ENCODE peak calls at places on chromosomes 13 and 19, in six cellular contexts. One of them, this sample, is unnamed.
A peak's percentile ranks its signal among the peaks of the same experiment; 100 is the strongest.

GRCh38 chr13:66623129-66623528 is 607.0 kb downstream of the PCDH9 start:
- DNase-seq in mammary epithelial cell: no peak
- DNase-seq in IMR-90: no peak
- DNase-seq in Karpas-422: no peak
- DNase-seq in astrocyte: no peak
- DNase-seq in colonic mucosa: no peak
- DNase-seq in this sample: no peak

GRCh38 chr19:40443930-40444180 is 280 bp downstream of the SERTAD3 start:
- DNase-seq in mammary epithelial cell: no peak
- DNase-seq in IMR-90: no peak
- DNase-seq in Karpas-422: peak; percentile 77
- DNase-seq in astrocyte: no peak
- DNase-seq in colonic mucosa: no peak
- DNase-seq in this sample: no peak

GRCh38 chr13:51761638-51762350 is 42.2 kb downstream of the DHRS12 start:
- DNase-seq in mammary epithelial cell: no peak
- DNase-seq in IMR-90: peak; percentile 59
- DNase-seq in Karpas-422: no peak
- DNase-seq in astrocyte: no peak
- DNase-seq in colonic mucosa: no peak
- DNase-seq in this sample: peak; percentile 43

GRCh38 chr13:111947876-111948275 is 119.1 kb upstream of the SOX1 start:
- DNase-seq in mammary epithelial cell: no peak
- DNase-seq in IMR-90: no peak
- DNase-seq in Karpas-422: no peak
- DNase-seq in astrocyte: no peak
- DNase-seq in colonic mucosa: no peak
- DNase-seq in this sample: no peak

GRCh38 chr13:90717451-90717936 is 630.0 kb upstream of the MIR17HG start:
- DNase-seq in mammary epithelial cell: peak; percentile 76
- DNase-seq in IMR-90: peak; percentile 10
- DNase-seq in Karpas-422: no peak
- DNase-seq in astrocyte: peak; percentile 97
- DNase-seq in colonic mucosa: no peak
- DNase-seq in this sample: no peak

GRCh38 chr19:46429999-46430398 is 1.3 kb upstream of the PNMA8C start:
- DNase-seq in mammary epithelial cell: no peak
- DNase-seq in IMR-90: no peak
- DNase-seq in Karpas-422: peak; percentile 51
- DNase-seq in astrocyte: no peak
- DNase-seq in colonic mucosa: no peak
- DNase-seq in this sample: no peak

GRCh38 chr19:50817941-50818858 is 5.4 kb downstream of the KLK1 start:
- DNase-seq in mammary epithelial cell: no peak
- DNase-seq in IMR-90: no peak
- DNase-seq in Karpas-422: peak; percentile 73
- DNase-seq in astrocyte: no peak
- DNase-seq in colonic mucosa: peak; percentile 93
- DNase-seq in this sample: peak; percentile 37

GRCh38 chr19:50537769-50538230 is 24.1 kb upstream of the ASPDH start:
- DNase-seq in mammary epithelial cell: peak; percentile 58
- DNase-seq in IMR-90: peak; percentile 71
- DNase-seq in Karpas-422: peak; percentile 91
- DNase-seq in astrocyte: peak; percentile 48
- DNase-seq in colonic mucosa: peak; percentile 81
- DNase-seq in this sample: peak; percentile 79

GRCh38 chr13:79231887-79232286 is 174.2 kb downstream of the RBM26 start:
- DNase-seq in mammary epithelial cell: no peak
- DNase-seq in IMR-90: no peak
- DNase-seq in Karpas-422: no peak
- DNase-seq in astrocyte: no peak
- DNase-seq in colonic mucosa: no peak
- DNase-seq in this sample: no peak

GRCh38 chr19:3578390-3578789 is 5.6 kb downstream of the HMG20B start:
- DNase-seq in mammary epithelial cell: no peak
- DNase-seq in IMR-90: no peak
- DNase-seq in Karpas-422: peak; percentile 27
- DNase-seq in astrocyte: no peak
- DNase-seq in colonic mucosa: no peak
- DNase-seq in this sample: no peak

GRCh38 chr19:13968383-13968935 is 16.1 kb downstream of the DCAF15 start:
- DNase-seq in mammary epithelial cell: no peak
- DNase-seq in IMR-90: no peak
- DNase-seq in Karpas-422: no peak
- DNase-seq in astrocyte: no peak
- DNase-seq in colonic mucosa: no peak
- DNase-seq in this sample: no peak

GRCh38 chr13:75316427-75316826 is 165.5 kb downstream of the TBC1D4 start:
- DNase-seq in mammary epithelial cell: no peak
- DNase-seq in IMR-90: peak; percentile 34
- DNase-seq in Karpas-422: no peak
- DNase-seq in astrocyte: peak; percentile 10
- DNase-seq in colonic mucosa: no peak
- DNase-seq in this sample: no peak

GRCh38 chr13:64239372-64239771 is 2823.7 kb upstream of the PCDH20 start:
- DNase-seq in mammary epithelial cell: no peak
- DNase-seq in IMR-90: peak; percentile 70
- DNase-seq in Karpas-422: no peak
- DNase-seq in astrocyte: peak; percentile 79
- DNase-seq in colonic mucosa: no peak
- DNase-seq in this sample: no peak

GRCh38 chr19:49499030-49499670 is 2.9 kb downstream of the RPS11 start:
- DNase-seq in mammary epithelial cell: no peak
- DNase-seq in IMR-90: no peak
- DNase-seq in Karpas-422: peak; percentile 44
- DNase-seq in astrocyte: no peak
- DNase-seq in colonic mucosa: no peak
- DNase-seq in this sample: no peak
- H3K27ac ChIP-seq in mammary epithelial cell: no peak overlapping the region
- H3K27ac ChIP-seq in IMR-90: no peak overlapping the region
- H3K27ac ChIP-seq in Karpas-422: no peak overlapping the region
- H3K27ac ChIP-seq in astrocyte: no peak overlapping the region
- H3K27ac ChIP-seq in colonic mucosa: peak overlapping the region; percentile 49
- H3K27ac ChIP-seq in this sample: peak overlapping the region; percentile 89

DNA sequence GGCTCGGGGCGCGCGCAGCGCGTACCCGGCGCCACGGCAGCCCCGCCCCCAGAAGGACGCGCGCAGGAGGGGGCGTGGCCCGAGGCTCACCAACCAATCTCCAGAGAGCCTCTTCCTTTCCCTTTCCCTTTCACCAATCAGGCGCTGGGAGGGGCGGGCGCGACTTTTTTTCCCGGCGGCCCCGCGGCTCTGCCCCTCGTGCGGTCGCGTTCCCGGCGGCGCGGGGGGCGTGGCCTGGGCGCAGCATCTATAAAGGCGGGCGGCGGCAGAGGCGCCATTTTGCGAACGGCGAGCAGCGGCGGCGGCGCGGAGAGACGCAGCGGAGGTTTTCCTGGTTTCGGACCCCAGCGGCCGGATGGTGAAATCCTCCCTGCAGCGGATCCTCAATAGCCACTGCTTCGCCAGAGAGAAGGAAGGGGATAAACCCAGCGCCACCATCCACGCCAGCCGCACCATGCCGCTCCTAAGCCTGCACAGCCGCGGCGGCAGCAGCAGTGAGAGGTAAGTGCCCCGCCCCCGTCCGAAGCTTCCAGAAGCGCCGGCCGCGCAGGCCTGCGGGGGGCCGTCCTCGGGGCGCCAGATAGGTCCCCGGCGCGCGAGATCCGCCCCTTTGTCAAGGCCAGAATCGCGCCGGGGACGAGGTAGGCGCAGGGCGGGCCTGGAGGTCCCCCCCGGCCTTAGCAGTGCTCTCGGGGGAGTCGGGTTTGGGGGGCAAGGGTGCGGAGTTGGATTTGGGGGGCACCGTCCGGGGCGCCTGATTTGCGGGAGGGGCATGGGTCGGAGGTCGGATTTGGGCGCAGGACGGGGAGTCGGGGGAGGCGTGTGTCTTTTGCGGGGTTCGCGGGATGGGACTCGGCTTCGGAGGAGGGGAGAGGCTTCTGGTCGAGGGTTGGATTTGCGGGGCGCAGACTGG is 12.5 kb downstream of the PEAK3 start:
- DNase-seq in mammary epithelial cell: peak; percentile 94
- DNase-seq in IMR-90: peak; percentile 93
- DNase-seq in Karpas-422: peak; percentile 99
- DNase-seq in astrocyte: peak; percentile 82
- DNase-seq in colonic mucosa: peak; percentile 99
- DNase-seq in this sample: peak; percentile 99
- H3K4me1 ChIP-seq in mammary epithelial cell: peaks cover 35% of the 10 kb centered on the region
- H3K4me1 ChIP-seq in IMR-90: peaks cover 15% of the 10 kb centered on the region
- H3K4me1 ChIP-seq in Karpas-422: peaks cover 48% of the 10 kb centered on the region
- H3K4me1 ChIP-seq in astrocyte: peaks cover 28% of the 10 kb centered on the region
- H3K4me1 ChIP-seq in colonic mucosa: peaks cover 36% of the 10 kb centered on the region
- H3K4me1 ChIP-seq in this sample: peaks cover 64% of the 10 kb centered on the region

GRCh38 chr13:49606747-49607648 is 21.3 kb upstream of the ARL11 start:
- DNase-seq in mammary epithelial cell: peak; percentile 75
- DNase-seq in IMR-90: peak; percentile 88
- DNase-seq in Karpas-422: peak; percentile 94
- DNase-seq in astrocyte: peak; percentile 77
- DNase-seq in colonic mucosa: peak; percentile 88
- DNase-seq in this sample: peak; percentile 87
- H3K4me3 ChIP-seq in mammary epithelial cell: peak overlapping the region; percentile 17
- H3K4me3 ChIP-seq in IMR-90: peak overlapping the region; percentile 24
- H3K4me3 ChIP-seq in Karpas-422: peak overlapping the region; percentile 58
- H3K4me3 ChIP-seq in astrocyte: no peak overlapping the region
- H3K4me3 ChIP-seq in colonic mucosa: peak overlapping the region; percentile 10
- H3K4me3 ChIP-seq in this sample: peak overlapping the region; percentile 57

GRCh38 chr19:32322541-32322940 is 22.9 kb upstream of the ZNF507 start:
- DNase-seq in mammary epithelial cell: no peak
- DNase-seq in IMR-90: no peak
- DNase-seq in Karpas-422: no peak
- DNase-seq in astrocyte: no peak
- DNase-seq in colonic mucosa: no peak
- DNase-seq in this sample: no peak

GRCh38 chr19:32317045-32317444 is 28.4 kb upstream of the ZNF507 start:
- DNase-seq in mammary epithelial cell: no peak
- DNase-seq in IMR-90: no peak
- DNase-seq in Karpas-422: no peak
- DNase-seq in astrocyte: no peak
- DNase-seq in colonic mucosa: no peak
- DNase-seq in this sample: no peak

GRCh38 chr19:32313866-32314265 is 31.5 kb upstream of the ZNF507 start:
- DNase-seq in mammary epithelial cell: no peak
- DNase-seq in IMR-90: no peak
- DNase-seq in Karpas-422: no peak
- DNase-seq in astrocyte: no peak
- DNase-seq in colonic mucosa: no peak
- DNase-seq in this sample: no peak

GRCh38 chr19:32316034-32316433 is 29.4 kb upstream of the ZNF507 start:
- DNase-seq in mammary epithelial cell: no peak
- DNase-seq in IMR-90: no peak
- DNase-seq in Karpas-422: no peak
- DNase-seq in astrocyte: no peak
- DNase-seq in colonic mucosa: no peak
- DNase-seq in this sample: no peak

GRCh38 chr19:32318884-32319520 is 26.4 kb upstream of the ZNF507 start:
- DNase-seq in mammary epithelial cell: no peak
- DNase-seq in IMR-90: no peak
- DNase-seq in Karpas-422: no peak
- DNase-seq in astrocyte: no peak
- DNase-seq in colonic mucosa: no peak
- DNase-seq in this sample: no peak
- H3K27ac ChIP-seq in mammary epithelial cell: no peak overlapping the region
- H3K27ac ChIP-seq in IMR-90: no peak overlapping the region
- H3K27ac ChIP-seq in Karpas-422: no peak overlapping the region
- H3K27ac ChIP-seq in astrocyte: no peak overlapping the region
- H3K27ac ChIP-seq in colonic mucosa: no peak overlapping the region
- H3K27ac ChIP-seq in this sample: no peak overlapping the region

GRCh38 chr13:98508280-98509074 is 68.4 kb downstream of the STK24 start:
- DNase-seq in mammary epithelial cell: peak; percentile 60
- DNase-seq in IMR-90: peak; percentile 79
- DNase-seq in Karpas-422: no peak
- DNase-seq in astrocyte: peak; percentile 87
- DNase-seq in colonic mucosa: no peak
- DNase-seq in this sample: no peak

GRCh38 chr13:98511435-98511834 is 65.5 kb downstream of the STK24 start:
- DNase-seq in mammary epithelial cell: no peak
- DNase-seq in IMR-90: no peak
- DNase-seq in Karpas-422: no peak
- DNase-seq in astrocyte: no peak
- DNase-seq in colonic mucosa: no peak
- DNase-seq in this sample: no peak

GRCh38 chr13:98512774-98513327 is 64.1 kb downstream of the STK24 start:
- DNase-seq in mammary epithelial cell: no peak
- DNase-seq in IMR-90: no peak
- DNase-seq in Karpas-422: no peak
- DNase-seq in astrocyte: no peak
- DNase-seq in colonic mucosa: no peak
- DNase-seq in this sample: no peak

GRCh38 chr13:98509271-98510155 is 67.4 kb downstream of the STK24 start:
- DNase-seq in mammary epithelial cell: peak; percentile 87
- DNase-seq in IMR-90: peak; percentile 92
- DNase-seq in Karpas-422: peak; percentile 47
- DNase-seq in astrocyte: peak; percentile 86
- DNase-seq in colonic mucosa: peak; percentile 78
- DNase-seq in this sample: peak; percentile 65

GRCh38 chr13:98510156-98510509 is 66.8 kb downstream of the STK24 start:
- DNase-seq in mammary epithelial cell: no peak
- DNase-seq in IMR-90: no peak
- DNase-seq in Karpas-422: no peak
- DNase-seq in astrocyte: no peak
- DNase-seq in colonic mucosa: no peak
- DNase-seq in this sample: no peak
- H3K4me1 ChIP-seq in mammary epithelial cell: peaks cover 37% of the 10 kb centered on the region
- H3K4me1 ChIP-seq in IMR-90: peaks cover 24% of the 10 kb centered on the region
- H3K4me1 ChIP-seq in Karpas-422: peaks cover 72% of the 10 kb centered on the region
- H3K4me1 ChIP-seq in astrocyte: peaks cover 36% of the 10 kb centered on the region
- H3K4me1 ChIP-seq in colonic mucosa: peaks cover 28% of the 10 kb centered on the region
- H3K4me1 ChIP-seq in this sample: peaks cover 78% of the 10 kb centered on the region

DNA sequence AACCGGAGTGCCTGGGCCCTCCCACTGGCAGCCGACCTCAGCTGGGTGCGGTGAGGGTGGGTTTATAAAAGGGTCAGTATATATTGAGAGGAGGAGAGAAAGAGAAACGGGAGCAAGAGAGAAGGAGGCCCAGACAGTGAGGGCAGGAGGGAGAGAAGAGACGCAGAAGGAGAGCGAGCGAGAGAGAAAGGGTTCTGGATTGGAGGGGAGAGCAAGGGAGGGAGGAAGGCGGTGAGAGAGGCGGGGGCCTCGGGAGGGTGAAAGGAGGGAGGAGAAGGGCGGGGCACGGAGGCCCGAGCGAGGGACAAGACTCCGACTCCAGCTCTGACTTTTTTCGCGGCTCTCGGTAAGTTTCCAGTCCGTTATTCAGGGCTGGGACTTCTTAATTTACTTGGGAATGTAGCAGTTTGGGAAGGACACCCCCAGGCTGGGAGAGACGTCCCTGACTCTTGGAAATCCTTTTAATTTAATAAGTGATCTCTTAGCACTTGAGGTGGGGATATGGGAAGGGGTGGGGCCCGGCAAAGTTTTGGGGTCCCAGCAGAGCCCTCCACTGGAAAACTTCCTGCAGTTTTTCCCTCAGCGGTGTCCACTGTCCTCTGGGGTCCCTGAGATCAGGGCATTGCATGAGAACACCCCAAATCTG is at the start of gene EMP3:
- DNase-seq in mammary epithelial cell: peak; percentile 75
- DNase-seq in IMR-90: peak; percentile 92
- DNase-seq in Karpas-422: peak; percentile 87
- DNase-seq in astrocyte: peak; percentile 87
- DNase-seq in colonic mucosa: peak; percentile 76
- DNase-seq in this sample: peak; percentile 82
- H3K4me3 ChIP-seq in mammary epithelial cell: peak within 1 kb of the TSS; percentile 49
- H3K4me3 ChIP-seq in IMR-90: peak within 1 kb of the TSS; percentile 56
- H3K4me3 ChIP-seq in Karpas-422: peak within 1 kb of the TSS; percentile 78
- H3K4me3 ChIP-seq in astrocyte: peak within 1 kb of the TSS; percentile 77
- H3K4me3 ChIP-seq in colonic mucosa: peak within 1 kb of the TSS; percentile 30
- H3K4me3 ChIP-seq in this sample: peak within 1 kb of the TSS; percentile 74